ENCODE peak calls at places on chromosome 14, in nine cellular contexts. Z, T, L, Q, S, N, J, Y and M are unnamed samples.

GRCh38 chr14:82075566-82075965 is 541.9 kb upstream of the SEL1L start:
- DNase-seq in Z (peak; percentile 87), T (no peak), S (no peak), J (no peak), L (no peak), Y (no peak), N (no peak), Q (no peak), M (peak; percentile 14)

GRCh38 chr14:76348898-76349297 is 27.0 kb upstream of the ESRRB start:
- DNase-seq in L (no peak), J (peak; percentile 55), Z (peak; percentile 8), T (peak; percentile 74), Q (no peak), S (peak; percentile 7), N (no peak), Y (no peak), M (no peak)

GRCh38 chr14:68759017-68759569 is 33.8 kb downstream of the ZFP36L1 start:
- DNase-seq in N (no peak), T (no peak), Q (no peak), Z (no peak), S (peak; percentile 26), J (no peak), L (no peak), Y (peak; percentile 38), M (no peak)

GRCh38 chr14:68593806-68594536 is 198.9 kb downstream of the ZFP36L1 start:
- DNase-seq in T (no peak), Z (no peak), N (no peak), Y (peak; percentile 46), L (no peak), J (no peak), Q (peak; percentile 59), S (no peak), M (peak; percentile 20)

GRCh38 chr14:24710403-24711063 is 76.5 kb upstream of the GZMB start:
- DNase-seq in T (peak; percentile 27), Z (peak; percentile 78), Y (peak; percentile 71), S (peak; percentile 36), L (no peak), N (no peak), Q (peak; percentile 58), J (peak; percentile 45), M (peak; percentile 47)

GRCh38 chr14:61188196-61188595 is 92.9 kb downstream of the TMEM30B start:
- DNase-seq in Z (peak; percentile 77), T (no peak), S (no peak), L (no peak), Y (no peak), J (no peak), Q (peak; percentile 41), N (no peak), M (no peak)

GRCh38 chr14:96623676-96624484 is 121.7 kb downstream of the PAPOLA start:
- DNase-seq in T (no peak), Z (no peak), Q (no peak), L (no peak), Y (no peak), J (no peak), S (no peak), N (no peak), M (no peak)

GRCh38 chr14:24052656-24053547 is 1.1 kb downstream of the CARMIL3 start:
- DNase-seq in T (no peak), S (no peak), Z (no peak), L (no peak), J (no peak), Y (no peak), N (no peak), Q (no peak), M (no peak)

DNA sequence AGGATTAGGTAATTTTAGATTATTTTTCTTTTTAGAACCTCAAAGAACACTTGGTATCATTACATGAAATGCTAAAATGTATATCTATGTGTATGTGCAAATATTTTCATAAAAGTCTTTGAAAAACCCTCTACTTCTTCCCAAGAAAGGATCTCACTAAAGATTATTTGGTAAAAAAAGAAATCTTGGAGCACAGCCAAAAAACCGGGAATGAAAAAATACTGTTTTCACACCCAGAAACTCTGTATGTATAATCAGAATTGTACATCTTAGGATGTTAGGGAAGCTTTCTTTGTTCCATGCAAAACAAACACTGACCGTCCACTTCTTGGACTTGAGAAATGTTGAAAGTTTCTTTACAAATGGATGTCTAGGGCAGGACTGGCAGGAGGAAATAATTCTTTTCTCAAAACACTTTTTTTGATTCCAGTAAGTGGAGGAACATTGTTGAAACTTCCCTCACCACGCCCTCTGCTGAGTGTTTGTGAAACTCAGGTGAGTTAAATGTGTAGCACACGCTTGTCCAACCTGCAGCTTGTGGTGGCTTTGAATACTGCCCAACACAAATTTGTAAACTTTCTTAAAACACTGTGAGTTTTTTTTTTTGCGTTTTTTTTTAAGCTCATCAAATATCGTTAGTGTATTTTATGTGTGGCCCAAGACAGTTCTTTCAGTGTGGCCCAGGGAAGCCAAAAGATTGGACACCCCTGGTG is 26.5 kb downstream of the FBXO34 start:
- DNase-seq in Y (peak; percentile 10), L (no peak), N (no peak), Q (peak; percentile 42), J (no peak), Z (peak; percentile 27), T (no peak), S (no peak), M (no peak)
- TF ChIP-seq REST in Y (no peak), L (no peak), N (no peak), Q (no peak), J (no peak), Z (no peak), T (no peak), S (no peak), M (no peak)

GRCh38 chr14:22549304-22549962 is 39.6 kb downstream of the DAD1 start:
- DNase-seq in Q (no peak), L (no peak), J (no peak), S (no peak), N (no peak), T (no peak), Z (no peak), Y (no peak), M (no peak)

GRCh38 chr14:22552001-22552826 is 36.8 kb downstream of the DAD1 start:
- DNase-seq in J (no peak), Z (no peak), S (no peak), Q (no peak), T (no peak), N (no peak), L (no peak), Y (no peak), M (no peak)

GRCh38 chr14:22547948-22548750 is 40.9 kb downstream of the DAD1 start:
- DNase-seq in T (no peak), N (no peak), J (no peak), Y (no peak), L (no peak), Z (no peak), S (no peak), Q (no peak), M (no peak)

GRCh38 chr14:22551597-22551982 is 37.4 kb downstream of the DAD1 start:
- DNase-seq in J (no peak), Q (no peak), Y (no peak), S (no peak), N (no peak), L (no peak), Z (no peak), T (no peak), M (no peak)

DNA sequence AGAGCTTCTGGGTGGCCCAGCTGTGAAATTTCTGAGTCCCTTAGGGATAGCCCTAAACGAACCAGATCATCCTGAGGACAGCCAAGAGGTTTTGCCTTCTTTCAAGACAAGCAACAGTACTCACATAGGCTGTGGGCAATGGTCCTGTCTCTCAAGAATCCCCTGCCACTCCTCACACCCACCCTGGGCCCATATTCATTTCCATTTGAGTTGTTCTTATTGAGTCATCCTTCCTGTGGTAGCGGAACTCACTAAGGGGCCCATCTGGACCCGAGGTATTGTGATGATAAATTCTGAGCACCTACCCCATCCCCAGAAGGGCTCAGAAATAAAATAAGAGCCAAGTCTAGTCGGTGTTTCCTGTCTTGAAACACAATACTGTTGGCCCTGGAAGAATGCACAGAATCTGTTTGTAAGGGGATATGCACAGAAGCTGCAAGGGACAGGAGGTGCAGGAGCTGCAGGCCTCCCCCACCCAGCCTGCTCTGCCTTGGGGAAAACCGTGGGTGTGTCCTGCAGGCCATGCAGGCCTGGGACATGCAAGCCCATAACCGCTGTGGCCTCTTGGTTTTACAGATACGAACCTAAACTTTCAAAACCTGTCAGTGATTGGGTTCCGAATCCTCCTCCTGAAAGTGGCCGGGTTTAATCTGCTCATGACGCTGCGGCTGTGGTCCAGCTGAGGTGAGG is 38.9 kb downstream of the DAD1 start:
- DNase-seq in N (peak; percentile 87), S (no peak), Q (no peak), Z (peak; percentile 58), L (no peak), T (no peak), Y (no peak), J (no peak), M (no peak)
- TF ChIP-seq REST in N (no peak), S (no peak), Q (no peak), Z (no peak), L (no peak), T (no peak), Y (no peak), J (no peak), M (no peak)

GRCh38 chr14:55115861-55116245 is 13.2 kb upstream of the LGALS3 start:
- DNase-seq in Z (no peak), S (no peak), Q (no peak), Y (no peak), N (no peak), J (peak; percentile 49), L (no peak), T (no peak), M (no peak)

GRCh38 chr14:55115433-55115832 is 13.6 kb upstream of the LGALS3 start:
- DNase-seq in L (no peak), Z (no peak), Y (no peak), N (no peak), Q (no peak), T (no peak), J (no peak), S (no peak), M (no peak)

GRCh38 chr14:55118761-55119160 is 10.3 kb upstream of the LGALS3 start:
- DNase-seq in L (no peak), Y (no peak), J (no peak), N (no peak), Z (no peak), T (no peak), Q (no peak), S (no peak), M (no peak)

GRCh38 chr14:55116246-55117030 is 12.6 kb upstream of the LGALS3 start:
- DNase-seq in J (no peak), S (no peak), Q (no peak), Y (peak; percentile 63), L (no peak), N (no peak), T (no peak), Z (no peak), M (peak; percentile 48)

DNA sequence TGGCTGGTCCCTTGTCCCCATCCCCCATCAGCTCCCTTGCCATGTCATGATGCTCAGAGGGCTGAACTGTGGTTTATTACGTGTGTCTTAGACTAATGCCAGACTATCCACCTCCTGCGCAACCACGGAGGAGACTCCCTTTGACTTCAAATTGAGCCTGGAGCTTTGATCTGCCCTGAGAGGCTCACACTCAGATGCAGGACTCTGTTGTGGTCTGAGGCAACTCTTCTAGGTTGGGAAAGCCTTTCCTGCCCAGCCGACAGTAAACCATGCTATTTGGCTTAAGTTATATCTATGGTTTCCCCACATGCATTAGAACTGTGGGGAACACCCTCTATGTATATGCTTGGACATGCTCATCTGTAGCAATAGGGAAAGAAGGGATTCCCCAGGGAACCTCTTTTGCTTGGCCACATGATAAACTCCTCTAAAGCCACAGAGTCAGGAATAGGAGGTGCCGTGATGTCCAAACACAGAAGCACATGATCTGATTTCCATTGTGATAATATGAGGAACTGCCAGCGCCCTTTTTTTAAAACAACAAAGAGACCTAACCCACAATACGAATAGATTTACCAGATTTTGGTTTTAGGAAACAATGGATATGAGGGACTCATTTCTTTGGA is 11.1 kb upstream of the LGALS3 start:
- DNase-seq in J (no peak), N (no peak), L (no peak), T (no peak), Y (no peak), S (no peak), Z (no peak), Q (no peak), M (peak; percentile 97)
- TF ChIP-seq REST in J (no peak), N (no peak), L (no peak), T (no peak), Y (no peak), S (no peak), Z (no peak), Q (no peak), M (no peak)

GRCh38 chr14:34462132-34462893 is at the start of gene SPTSSA:
- DNase-seq in Q (peak; percentile 88), L (no peak), N (peak; percentile 46), T (peak; percentile 63), S (peak; percentile 91), Z (peak; percentile 91), J (peak; percentile 98), Y (peak; percentile 90), M (peak; percentile 87)
- TF ChIP-seq REST in Q (peak; percentile 72), L (no peak), N (no peak), T (no peak), S (no peak), Z (no peak), J (no peak), Y (peak; percentile 79), M (no peak)